ENCODE peak calls at places on chromosomes 3 and 15, in eight cellular contexts. One of them, this sample, is unnamed.

GRCh38 chr3:46065751-46066256 is 38.5 kb upstream of the XCR1 start:
- DNase-seq in A172: no peak
- DNase-seq in NCI-H2171 treated with DMSO at 0.1 percent for 48 hours: no peak
- DNase-seq in amniotic stem cell: no peak
- DNase-seq in HS-5: no peak
- DNase-seq in Right ventricle myocardium superior: no peak
- DNase-seq in WTC11: no peak
- DNase-seq in tibial artery: no peak
- DNase-seq in this sample: no peak

GRCh38 chr15:33675246-33675645 is 293.1 kb upstream of the CHRM5 start:
- DNase-seq in tibial artery: no peak
- DNase-seq in A172: peak; percentile 23
- DNase-seq in Right ventricle myocardium superior: no peak
- DNase-seq in NCI-H2171 treated with DMSO at 0.1 percent for 48 hours: no peak
- DNase-seq in WTC11: no peak
- DNase-seq in HS-5: no peak
- DNase-seq in amniotic stem cell: no peak
- DNase-seq in this sample: no peak

GRCh38 chr3:123412076-123412475 is 36.8 kb downstream of the ADCY5 start:
- DNase-seq in A172: no peak
- DNase-seq in WTC11: peak; percentile 35
- DNase-seq in Right ventricle myocardium superior: no peak
- DNase-seq in HS-5: no peak
- DNase-seq in amniotic stem cell: no peak
- DNase-seq in NCI-H2171 treated with DMSO at 0.1 percent for 48 hours: no peak
- DNase-seq in tibial artery: no peak
- DNase-seq in this sample: no peak

GRCh38 chr3:116342499-116342898 is 102.8 kb downstream of the LSAMP start:
- DNase-seq in amniotic stem cell: no peak
- DNase-seq in WTC11: no peak
- DNase-seq in A172: no peak
- DNase-seq in Right ventricle myocardium superior: no peak
- DNase-seq in NCI-H2171 treated with DMSO at 0.1 percent for 48 hours: no peak
- DNase-seq in HS-5: no peak
- DNase-seq in tibial artery: no peak
- DNase-seq in this sample: no peak

GRCh38 chr3:46677096-46677702 is 16.3 kb downstream of the ALS2CL start:
- DNase-seq in tibial artery: no peak
- DNase-seq in HS-5: no peak
- DNase-seq in amniotic stem cell: no peak
- DNase-seq in A172: no peak
- DNase-seq in Right ventricle myocardium superior: peak; percentile 84
- DNase-seq in NCI-H2171 treated with DMSO at 0.1 percent for 48 hours: no peak
- DNase-seq in WTC11: no peak
- DNase-seq in this sample: no peak

GRCh38 chr15:78732634-78733033 is 78.6 kb downstream of the ADAMTS7 start:
- DNase-seq in HS-5: no peak
- DNase-seq in Right ventricle myocardium superior: no peak
- DNase-seq in A172: no peak
- DNase-seq in WTC11: no peak
- DNase-seq in amniotic stem cell: no peak
- DNase-seq in NCI-H2171 treated with DMSO at 0.1 percent for 48 hours: no peak
- DNase-seq in tibial artery: no peak
- DNase-seq in this sample: no peak

GRCh38 chr3:160870327-160870726 is 114.3 kb downstream of the PPM1L start:
- DNase-seq in HS-5: no peak
- DNase-seq in WTC11: no peak
- DNase-seq in A172: no peak
- DNase-seq in NCI-H2171 treated with DMSO at 0.1 percent for 48 hours: peak; percentile 48
- DNase-seq in Right ventricle myocardium superior: no peak
- DNase-seq in amniotic stem cell: no peak
- DNase-seq in tibial artery: no peak
- DNase-seq in this sample: no peak

GRCh38 chr15:80183886-80184285 is 31.1 kb downstream of the FAH start:
- DNase-seq in HS-5: no peak
- DNase-seq in NCI-H2171 treated with DMSO at 0.1 percent for 48 hours: no peak
- DNase-seq in A172: no peak
- DNase-seq in amniotic stem cell: no peak
- DNase-seq in tibial artery: no peak
- DNase-seq in Right ventricle myocardium superior: no peak
- DNase-seq in WTC11: no peak
- DNase-seq in this sample: no peak

GRCh38 chr15:58433597-58434333 is 2.0 kb downstream of the LIPC start:
- DNase-seq in NCI-H2171 treated with DMSO at 0.1 percent for 48 hours: no peak
- DNase-seq in tibial artery: no peak
- DNase-seq in amniotic stem cell: no peak
- DNase-seq in A172: no peak
- DNase-seq in Right ventricle myocardium superior: no peak
- DNase-seq in HS-5: no peak
- DNase-seq in WTC11: no peak
- DNase-seq in this sample: peak; percentile 16

GRCh38 chr3:52786330-52787215 is 8.0 kb upstream of the ITIH3 start:
- DNase-seq in A172: no peak
- DNase-seq in amniotic stem cell: no peak
- DNase-seq in NCI-H2171 treated with DMSO at 0.1 percent for 48 hours: no peak
- DNase-seq in tibial artery: no peak
- DNase-seq in Right ventricle myocardium superior: peak; percentile 22
- DNase-seq in WTC11: no peak
- DNase-seq in HS-5: no peak
- DNase-seq in this sample: no peak

GRCh38 chr3:6644070-6644929 is 216.6 kb upstream of the GRM7 start:
- DNase-seq in HS-5: no peak
- DNase-seq in tibial artery: no peak
- DNase-seq in NCI-H2171 treated with DMSO at 0.1 percent for 48 hours: no peak
- DNase-seq in A172: no peak
- DNase-seq in Right ventricle myocardium superior: no peak
- DNase-seq in amniotic stem cell: no peak
- DNase-seq in WTC11: no peak
- DNase-seq in this sample: no peak

GRCh38 chr3:172332256-172333041 is 115.8 kb downstream of the GHSR start:
- DNase-seq in tibial artery: peak; percentile 74
- DNase-seq in A172: peak; percentile 67
- DNase-seq in NCI-H2171 treated with DMSO at 0.1 percent for 48 hours: peak; percentile 41
- DNase-seq in WTC11: peak; percentile 72
- DNase-seq in HS-5: no peak
- DNase-seq in amniotic stem cell: no peak
- DNase-seq in Right ventricle myocardium superior: peak; percentile 63
- DNase-seq in this sample: peak; percentile 23

GRCh38 chr3:181705081-181705480 is 6.6 kb upstream of the SOX2 start:
- DNase-seq in WTC11: no peak
- DNase-seq in amniotic stem cell: no peak
- DNase-seq in A172: no peak
- DNase-seq in HS-5: no peak
- DNase-seq in Right ventricle myocardium superior: no peak
- DNase-seq in NCI-H2171 treated with DMSO at 0.1 percent for 48 hours: no peak
- DNase-seq in tibial artery: no peak
- DNase-seq in this sample: no peak

GRCh38 chr3:99776516-99777209 is 41.0 kb upstream of the CMSS1 start:
- DNase-seq in tibial artery: no peak
- DNase-seq in NCI-H2171 treated with DMSO at 0.1 percent for 48 hours: no peak
- DNase-seq in amniotic stem cell: no peak
- DNase-seq in HS-5: no peak
- DNase-seq in A172: peak; percentile 76
- DNase-seq in WTC11: no peak
- DNase-seq in Right ventricle myocardium superior: no peak
- DNase-seq in this sample: peak; percentile 42

GRCh38 chr3:30286007-30286669 is 320.3 kb upstream of the TGFBR2 start:
- DNase-seq in NCI-H2171 treated with DMSO at 0.1 percent for 48 hours: no peak
- DNase-seq in tibial artery: peak; percentile 85
- DNase-seq in WTC11: no peak
- DNase-seq in A172: peak; percentile 96
- DNase-seq in HS-5: peak; percentile 73
- DNase-seq in amniotic stem cell: peak; percentile 32
- DNase-seq in Right ventricle myocardium superior: peak; percentile 79
- DNase-seq in this sample: peak; percentile 83

GRCh38 chr3:116474356-116475200 is 29.3 kb upstream of the LSAMP start:
- DNase-seq in Right ventricle myocardium superior: no peak
- DNase-seq in HS-5: no peak
- DNase-seq in amniotic stem cell: no peak
- DNase-seq in WTC11: no peak
- DNase-seq in NCI-H2171 treated with DMSO at 0.1 percent for 48 hours: peak; percentile 98
- DNase-seq in tibial artery: no peak
- DNase-seq in A172: no peak
- DNase-seq in this sample: no peak

GRCh38 chr3:167895684-167896083 is 160.2 kb downstream of the SERPINI1 start:
- DNase-seq in Right ventricle myocardium superior: no peak
- DNase-seq in HS-5: no peak
- DNase-seq in tibial artery: no peak
- DNase-seq in amniotic stem cell: no peak
- DNase-seq in WTC11: peak; percentile 20
- DNase-seq in A172: no peak
- DNase-seq in NCI-H2171 treated with DMSO at 0.1 percent for 48 hours: peak; percentile 21
- DNase-seq in this sample: no peak

GRCh38 chr3:31546152-31546551 is 13.4 kb downstream of the STT3B start:
- DNase-seq in Right ventricle myocardium superior: no peak
- DNase-seq in A172: no peak
- DNase-seq in WTC11: no peak
- DNase-seq in tibial artery: no peak
- DNase-seq in HS-5: no peak
- DNase-seq in NCI-H2171 treated with DMSO at 0.1 percent for 48 hours: no peak
- DNase-seq in amniotic stem cell: no peak
- DNase-seq in this sample: no peak

GRCh38 chr15:88911766-88912118 is 1.4 kb downstream of the MFGE8 start:
- DNase-seq in amniotic stem cell: no peak
- DNase-seq in A172: peak; percentile 76
- DNase-seq in tibial artery: no peak
- DNase-seq in WTC11: peak; percentile 47
- DNase-seq in NCI-H2171 treated with DMSO at 0.1 percent for 48 hours: no peak
- DNase-seq in Right ventricle myocardium superior: peak; percentile 66
- DNase-seq in HS-5: no peak
- DNase-seq in this sample: peak; percentile 52

GRCh38 chr3:68088216-68088615 is 433.8 kb upstream of the SUCLG2 start:
- DNase-seq in NCI-H2171 treated with DMSO at 0.1 percent for 48 hours: no peak
- DNase-seq in WTC11: no peak
- DNase-seq in tibial artery: no peak
- DNase-seq in Right ventricle myocardium superior: no peak
- DNase-seq in HS-5: no peak
- DNase-seq in amniotic stem cell: no peak
- DNase-seq in A172: no peak
- DNase-seq in this sample: no peak

GRCh38 chr3:184805351-184806038 is 6.5 kb upstream of the VPS8 start:
- DNase-seq in tibial artery: no peak
- DNase-seq in amniotic stem cell: no peak
- DNase-seq in A172: no peak
- DNase-seq in WTC11: no peak
- DNase-seq in HS-5: no peak
- DNase-seq in NCI-H2171 treated with DMSO at 0.1 percent for 48 hours: peak; percentile 20
- DNase-seq in Right ventricle myocardium superior: no peak
- DNase-seq in this sample: no peak

GRCh38 chr3:33786565-33787327 is 11.7 kb upstream of the PDCD6IP start:
- DNase-seq in amniotic stem cell: no peak
- DNase-seq in A172: no peak
- DNase-seq in NCI-H2171 treated with DMSO at 0.1 percent for 48 hours: no peak
- DNase-seq in tibial artery: no peak
- DNase-seq in WTC11: no peak
- DNase-seq in Right ventricle myocardium superior: no peak
- DNase-seq in HS-5: no peak
- DNase-seq in this sample: no peak

GRCh38 chr3:81302045-81302444 is 459.4 kb downstream of the GBE1 start:
- DNase-seq in A172: peak; percentile 39
- DNase-seq in WTC11: peak; percentile 18
- DNase-seq in NCI-H2171 treated with DMSO at 0.1 percent for 48 hours: peak; percentile 1
- DNase-seq in tibial artery: no peak
- DNase-seq in Right ventricle myocardium superior: no peak
- DNase-seq in HS-5: no peak
- DNase-seq in amniotic stem cell: no peak
- DNase-seq in this sample: peak; percentile 39

GRCh38 chr3:57746156-57747125 is 9.7 kb upstream of the SLMAP start:
- DNase-seq in A172: no peak
- DNase-seq in HS-5: no peak
- DNase-seq in WTC11: no peak
- DNase-seq in tibial artery: no peak
- DNase-seq in NCI-H2171 treated with DMSO at 0.1 percent for 48 hours: peak; percentile 87
- DNase-seq in Right ventricle myocardium superior: no peak
- DNase-seq in amniotic stem cell: no peak
- DNase-seq in this sample: no peak

GRCh38 chr3:157354722-157355121 is 81.9 kb upstream of the PTX3 start:
- DNase-seq in WTC11: peak; percentile 37
- DNase-seq in HS-5: no peak
- DNase-seq in amniotic stem cell: no peak
- DNase-seq in Right ventricle myocardium superior: no peak
- DNase-seq in NCI-H2171 treated with DMSO at 0.1 percent for 48 hours: no peak
- DNase-seq in tibial artery: no peak
- DNase-seq in A172: peak; percentile 52
- DNase-seq in this sample: peak; percentile 13

GRCh38 chr3:197782230-197782629 is 8.8 kb upstream of the LRCH3 start:
- DNase-seq in HS-5: no peak
- DNase-seq in WTC11: no peak
- DNase-seq in tibial artery: no peak
- DNase-seq in NCI-H2171 treated with DMSO at 0.1 percent for 48 hours: no peak
- DNase-seq in Right ventricle myocardium superior: no peak
- DNase-seq in A172: no peak
- DNase-seq in amniotic stem cell: no peak
- DNase-seq in this sample: no peak

GRCh38 chr3:72154391-72155300 is 369.7 kb upstream of the PROK2 start:
- DNase-seq in HS-5: no peak
- DNase-seq in amniotic stem cell: no peak
- DNase-seq in WTC11: no peak
- DNase-seq in Right ventricle myocardium superior: no peak
- DNase-seq in A172: no peak
- DNase-seq in tibial artery: no peak
- DNase-seq in NCI-H2171 treated with DMSO at 0.1 percent for 48 hours: no peak
- DNase-seq in this sample: no peak